ENCODE peak calls at places on chromosome 22, in ten cellular contexts. A is lower lobe of right lung, Y is colonic mucosa, B is ovary, D is fibroblast of villous mesenchyme, K is endodermal cell, L is fibroblast of lung, X is bronchial epithelial cell, R is sigmoid colon, F is cardiac muscle cell. Q is an unnamed sample.

GRCh38 chr22:37663521-37664140 is 5.1 kb downstream of the PDXP start:
- DNase-seq in A (no peak), Y (no peak), B (no peak), D (peak), K (no peak), L (peak), X (no peak), R (peak), F (no peak), Q (no peak)

GRCh38 chr22:41574847-41575381 is 14.1 kb downstream of the CSDC2 start:
- DNase-seq in A (no peak), Y (peak), B (peak), D (peak), K (no peak), L (peak), X (no peak), R (peak), F (peak), Q (no peak)

GRCh38 chr22:31272522-31273446 is 19.5 kb downstream of the PIK3IP1 start:
- DNase-seq in A (no peak), Y (peak), B (peak), D (peak), K (peak), L (peak), X (no peak), R (peak), F (peak), Q (peak)

GRCh38 chr22:17007257-17007656 is 765 bp downstream of the GAB4 start:
- DNase-seq in A (no peak), Y (no peak), B (no peak), D (no peak), K (peak), L (no peak), X (no peak), R (no peak), F (no peak), Q (no peak)

GRCh38 chr22:48667289-48667688 is 1160.4 kb downstream of the BRD1 start:
- DNase-seq in A (no peak), Y (no peak), B (no peak), D (no peak), K (no peak), L (no peak), X (no peak), R (no peak), F (no peak), Q (no peak)

GRCh38 chr22:37229012-37229804 is 14.9 kb downstream of the RAC2 start:
- DNase-seq in A (no peak), Y (no peak), B (no peak), D (peak), K (no peak), L (peak), X (peak), R (no peak), F (peak), Q (peak)

GRCh38 chr22:32341122-32341740 is 16.4 kb upstream of the RFPL3 start:
- DNase-seq in A (no peak), Y (no peak), B (no peak), D (no peak), K (peak), L (no peak), X (no peak), R (no peak), F (no peak), Q (no peak)

GRCh38 chr22:37566329-37566837 is 6.1 kb downstream of the CDC42EP1 start:
- DNase-seq in A (peak), Y (no peak), B (no peak), D (no peak), K (no peak), L (no peak), X (no peak), R (no peak), F (no peak), Q (no peak)

GRCh38 chr22:41286639-41287091 is 678 bp upstream of the RANGAP1 start:
- DNase-seq in A (no peak), Y (no peak), B (peak), D (no peak), K (no peak), L (peak), X (no peak), R (no peak), F (peak), Q (no peak)

GRCh38 chr22:37848587-37849088 is 581 bp upstream of the EIF3L start:
- DNase-seq in A (no peak), Y (no peak), B (no peak), D (peak), K (peak), L (peak), X (peak), R (no peak), F (peak), Q (peak)

GRCh38 chr22:36756031-36756430 is 19.9 kb downstream of the IFT27 start:
- DNase-seq in A (no peak), Y (no peak), B (no peak), D (no peak), K (peak), L (no peak), X (no peak), R (peak), F (no peak), Q (no peak)

GRCh38 chr22:38943181-38943580 is 14.2 kb upstream of the APOBEC3A start:
- DNase-seq in A (no peak), Y (no peak), B (no peak), D (no peak), K (no peak), L (no peak), X (no peak), R (no peak), F (no peak), Q (no peak)

GRCh38 chr22:36175892-36176291 is 15.3 kb upstream of the APOL3 start:
- DNase-seq in A (no peak), Y (no peak), B (no peak), D (no peak), K (no peak), L (no peak), X (no peak), R (no peak), F (no peak), Q (no peak)

GRCh38 chr22:27197071-27197470 is 539.7 kb downstream of the MIAT start:
- DNase-seq in A (no peak), Y (no peak), B (no peak), D (no peak), K (no peak), L (no peak), X (no peak), R (no peak), F (no peak), Q (no peak)

GRCh38 chr22:44776535-44777363 is 24.4 kb downstream of the ARHGAP8 start:
- DNase-seq in A (no peak), Y (no peak), B (no peak), D (no peak), K (no peak), L (no peak), X (no peak), R (no peak), F (no peak), Q (no peak)

GRCh38 chr22:35616043-35616442 is 1.1 kb downstream of the MB start:
- DNase-seq in A (no peak), Y (no peak), B (no peak), D (no peak), K (no peak), L (no peak), X (no peak), R (no peak), F (no peak), Q (no peak)

GRCh38 chr22:37454857-37455686 is 27.8 kb upstream of the ELFN2 start:
- DNase-seq in A (peak), Y (no peak), B (no peak), D (peak), K (peak), L (peak), X (peak), R (no peak), F (peak), Q (peak)

GRCh38 chr22:25048659-25049657 is 96.4 kb downstream of the KIAA1671 start:
- DNase-seq in A (peak), Y (peak), B (peak), D (peak), K (peak), L (peak), X (peak), R (no peak), F (peak), Q (peak)

GRCh38 chr22:46972256-46972655 is 209.8 kb downstream of the TBC1D22A start:
- DNase-seq in A (no peak), Y (no peak), B (no peak), D (no peak), K (no peak), L (no peak), X (no peak), R (peak), F (no peak), Q (no peak)

GRCh38 chr22:43740587-43741270 is 71.4 kb downstream of the EFCAB6 start:
- DNase-seq in A (no peak), Y (no peak), B (no peak), D (no peak), K (no peak), L (no peak), X (no peak), R (no peak), F (no peak), Q (no peak)

GRCh38 chr22:43742551-43742950 is 69.6 kb downstream of the EFCAB6 start:
- DNase-seq in A (no peak), Y (no peak), B (no peak), D (no peak), K (no peak), L (no peak), X (no peak), R (no peak), F (no peak), Q (no peak)

GRCh38 chr22:43743929-43744643 is 68.0 kb downstream of the EFCAB6 start:
- DNase-seq in A (no peak), Y (no peak), B (no peak), D (no peak), K (no peak), L (no peak), X (no peak), R (no peak), F (no peak), Q (no peak)

GRCh38 chr22:43745783-43746356 is 66.2 kb downstream of the EFCAB6 start:
- DNase-seq in A (no peak), Y (no peak), B (no peak), D (no peak), K (no peak), L (no peak), X (no peak), R (no peak), F (no peak), Q (no peak)

DNA sequence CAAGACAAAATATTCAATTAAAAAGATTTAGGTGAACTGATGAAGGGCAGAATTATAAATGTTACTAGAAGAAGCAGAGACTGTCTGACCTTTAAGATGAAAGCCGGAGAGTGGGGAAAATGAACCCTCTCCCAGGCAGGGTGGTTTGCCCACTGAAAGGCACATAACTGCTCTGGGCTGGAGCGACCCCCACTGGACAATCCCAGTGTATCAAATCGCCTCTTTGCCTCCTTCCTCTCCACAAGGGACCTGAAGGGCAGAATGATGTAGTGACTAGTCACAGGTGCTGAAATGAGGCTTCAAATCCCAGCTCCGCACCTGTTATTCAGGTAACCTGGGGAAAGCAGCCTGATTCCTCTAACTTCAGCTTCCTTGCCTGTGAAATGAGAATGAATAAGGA is 69.0 kb downstream of the EFCAB6 start:
- DNase-seq in A (no peak), Y (no peak), B (no peak), D (no peak), K (peak), L (no peak), X (no peak), R (no peak), F (no peak), Q (no peak)
- TF ChIP-seq CTCF in A (no peak), Y (no peak), B (no peak), D (no peak), K (peak), L (no peak), X (no peak), R (no peak), F (peak), Q (no peak)

DNA sequence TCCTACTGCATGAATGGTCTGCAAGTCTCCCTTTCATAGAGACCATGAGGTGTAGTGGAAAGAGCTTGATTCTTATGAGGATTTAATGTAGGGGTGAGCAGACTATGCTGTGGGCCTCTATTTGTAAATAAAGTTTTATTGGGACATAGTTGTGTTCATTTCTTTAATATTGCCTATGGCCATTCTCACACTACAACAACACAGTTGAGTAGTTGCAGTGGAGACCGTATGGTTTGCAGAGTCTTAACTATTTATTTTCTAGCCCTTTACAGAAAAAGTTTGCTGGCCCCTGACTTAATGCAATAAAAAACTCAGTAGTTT is 106.2 kb downstream of the ATXN10 start:
- DNase-seq in A (no peak), Y (no peak), B (no peak), D (no peak), K (no peak), L (no peak), X (no peak), R (no peak), F (no peak), Q (no peak)
- H3K4me3 ChIP-seq in A (no peak), Y (no peak), B (no peak), D (no peak), K (no peak), L (no peak), X (no peak), R (no peak), F (no peak), Q (no peak)

GRCh38 chr22:19745155-19746133 is 15.1 kb upstream of the TBX1 start:
- DNase-seq in A (no peak), Y (no peak), B (no peak), D (no peak), K (peak), L (no peak), X (no peak), R (no peak), F (no peak), Q (no peak)

GRCh38 chr22:19746726-19747125 is 13.9 kb upstream of the TBX1 start:
- DNase-seq in A (no peak), Y (no peak), B (no peak), D (no peak), K (no peak), L (no peak), X (no peak), R (no peak), F (no peak), Q (no peak)

GRCh38 chr22:19748139-19748538 is 12.4 kb upstream of the TBX1 start:
- DNase-seq in A (no peak), Y (no peak), B (no peak), D (no peak), K (no peak), L (no peak), X (no peak), R (no peak), F (no peak), Q (no peak)

GRCh38 chr22:19748991-19749665 is 11.4 kb upstream of the TBX1 start:
- DNase-seq in A (no peak), Y (no peak), B (no peak), D (no peak), K (no peak), L (no peak), X (no peak), R (no peak), F (no peak), Q (no peak)

DNA sequence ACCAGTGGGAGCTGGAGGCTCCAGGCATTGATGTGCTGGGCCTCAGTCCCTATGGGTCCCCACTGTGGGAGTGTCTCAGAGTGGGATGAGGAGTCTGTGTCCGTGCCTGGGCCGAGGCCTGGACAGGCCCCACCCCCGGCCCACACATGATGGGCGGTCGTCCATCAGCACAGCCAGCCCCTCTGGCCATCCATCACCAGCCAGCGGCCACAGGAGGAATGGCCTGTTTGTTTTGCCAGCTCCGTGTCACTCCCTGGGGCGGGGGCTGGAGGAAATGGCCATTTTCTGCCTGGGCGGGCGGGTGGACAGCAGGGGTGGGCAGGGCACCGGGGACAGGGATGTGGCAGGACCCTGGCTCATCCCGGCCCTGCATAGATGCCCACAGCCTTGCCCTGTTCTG is 13.0 kb upstream of the TBX1 start:
- DNase-seq in A (no peak), Y (no peak), B (no peak), D (no peak), K (no peak), L (no peak), X (no peak), R (no peak), F (no peak), Q (no peak)
- TF ChIP-seq CTCF in A (no peak), Y (no peak), B (no peak), D (no peak), K (no peak), L (no peak), X (no peak), R (no peak), F (no peak), Q (no peak)

DNA sequence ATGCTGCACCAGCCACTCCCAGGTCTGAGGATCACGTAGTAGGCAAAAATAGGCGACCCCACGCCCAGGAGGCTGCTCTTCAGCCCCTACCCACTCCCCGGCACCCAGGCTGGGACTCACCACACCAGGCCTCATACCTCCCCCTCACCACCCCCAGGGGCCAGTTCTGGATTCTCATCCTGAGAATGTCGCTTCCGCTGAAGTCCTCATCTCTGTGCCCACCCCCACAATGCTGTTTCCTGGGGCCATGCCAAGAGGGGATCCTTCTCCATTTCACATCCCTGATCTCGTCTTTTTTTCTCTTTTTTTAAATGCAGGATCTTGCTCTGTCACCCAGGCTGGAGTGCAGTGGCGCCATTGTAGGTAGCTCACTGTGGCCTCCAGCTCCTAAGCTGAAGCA is 1.7 kb upstream of the OSM start:
- DNase-seq in A (no peak), Y (no peak), B (no peak), D (no peak), K (no peak), L (no peak), X (no peak), R (no peak), F (no peak), Q (no peak)
- H3K4me3 ChIP-seq in A (no peak), Y (no peak), B (no peak), D (no peak), K (no peak), L (no peak), X (no peak), R (no peak), F (no peak), Q (no peak)